ENCODE peak calls at places on chromosomes 7 and 10, in six cellular contexts. W, E, F, U, M and H are unnamed samples.

GRCh38 chr10:110919349-110919931 is at the start of gene SHOC2:
- DNase-seq in M (peak; percentile 99), E (peak; percentile 84), F (peak; percentile 98), W (peak; percentile 99), U (no peak), H (peak; percentile 98)

GRCh38 chr7:55533050-55533728 is 39.1 kb downstream of the VOPP1 start:
- DNase-seq in E (no peak), W (no peak), U (no peak), F (no peak), M (peak; percentile 78), H (no peak)

GRCh38 chr10:102678842-102679289 is 34.6 kb downstream of the TRIM8 start:
- DNase-seq in E (peak; percentile 72), M (peak; percentile 44), F (peak; percentile 38), U (peak; percentile 88), W (peak; percentile 72), H (peak; percentile 70)

GRCh38 chr10:3537518-3537917 is 247.5 kb downstream of the KLF6 start:
- DNase-seq in U (no peak), W (no peak), F (no peak), M (no peak), E (no peak), H (no peak)

GRCh38 chr10:121373411-121373810 is 224.8 kb downstream of the FGFR2 start:
- DNase-seq in F (no peak), E (peak; percentile 27), W (no peak), U (no peak), M (no peak), H (no peak)

GRCh38 chr7:66810716-66811115 is 70.2 kb downstream of the RABGEF1 start:
- DNase-seq in U (no peak), F (no peak), W (no peak), E (no peak), M (no peak), H (no peak)

GRCh38 chr10:52488606-52489485 is 174.8 kb downstream of the DKK1 start:
- DNase-seq in E (peak; percentile 65), W (no peak), F (no peak), M (no peak), U (no peak), H (no peak)

GRCh38 chr10:47351899-47352815 is 4.0 kb downstream of the RBP3 start:
- DNase-seq in M (no peak), U (no peak), W (no peak), E (no peak), F (no peak), H (no peak)

GRCh38 chr7:155927905-155928304 is 115.6 kb upstream of the SHH start:
- DNase-seq in W (no peak), F (no peak), M (no peak), E (no peak), U (no peak), H (no peak)

GRCh38 chr10:110217609-110218008 is 10.2 kb downstream of the MXI1 start:
- DNase-seq in U (no peak), W (no peak), E (no peak), F (no peak), M (no peak), H (no peak)